ENCODE peak calls at places on chromosomes 1 and 21, in seven cellular contexts. P is A549, J is GM06990, B is foreskin fibroblast, Q is suprapubic skin, Y is epithelial cell of esophagus, I is fibroblast of the aortic adventitia. V is an unnamed sample.

GRCh38 chr21:35349378-35350080 is 300.4 kb upstream of the RUNX1 start:
- DNase-seq in P (no peak), J (no peak), B (peak), Q (no peak), Y (no peak), I (peak), V (no peak)

GRCh38 chr1:91650764-91651163 is 150.1 kb downstream of the CDC7 start:
- DNase-seq in P (peak), J (no peak), B (peak), Q (peak), Y (peak), I (peak), V (peak)

GRCh38 chr1:217881607-217882332 is 250.6 kb downstream of the SPATA17 start:
- DNase-seq in P (no peak), J (no peak), B (no peak), Q (no peak), Y (peak), I (peak), V (no peak)

GRCh38 chr1:197444754-197445153 is 176.7 kb downstream of the CRB1 start:
- DNase-seq in P (no peak), J (no peak), B (peak), Q (no peak), Y (peak), I (peak), V (peak)

GRCh38 chr1:2248127-2248826 is 20.2 kb downstream of the SKI start:
- DNase-seq in P (no peak), J (no peak), B (no peak), Q (no peak), Y (no peak), I (no peak), V (no peak)

GRCh38 chr1:44784094-44785026 is 3.6 kb downstream of the BEST4 start:
- DNase-seq in P (no peak), J (peak), B (no peak), Q (no peak), Y (peak), I (no peak), V (no peak)

GRCh38 chr1:83028467-83028866 is 970.5 kb downstream of the TTLL7 start:
- DNase-seq in P (no peak), J (no peak), B (no peak), Q (no peak), Y (no peak), I (no peak), V (no peak)

GRCh38 chr21:36877741-36878140 is 88.7 kb downstream of the HLCS start:
- DNase-seq in P (no peak), J (no peak), B (no peak), Q (no peak), Y (no peak), I (no peak), V (no peak)

GRCh38 chr1:227786673-227787512 is 28.6 kb upstream of the PRSS38 start:
- DNase-seq in P (no peak), J (no peak), B (no peak), Q (peak), Y (no peak), I (no peak), V (no peak)

DNA sequence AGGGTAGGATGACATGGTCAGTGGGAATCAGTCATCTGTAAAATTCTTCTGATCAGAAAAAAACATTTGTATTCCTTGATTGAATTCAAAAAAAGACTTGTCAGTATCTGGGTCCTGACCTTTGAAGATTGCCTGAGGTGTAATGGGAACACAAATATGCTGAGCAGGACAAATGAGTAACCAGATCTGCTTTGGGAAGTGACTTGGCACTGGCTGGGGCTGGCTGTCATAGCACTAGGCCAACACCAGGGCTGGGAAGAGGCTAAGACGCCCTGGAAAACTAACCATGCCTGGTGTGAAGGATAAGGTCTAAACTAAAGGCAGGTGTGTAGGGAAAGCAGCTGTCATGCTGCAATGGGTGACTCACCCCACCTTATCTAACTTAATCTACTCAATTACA is 452.9 kb upstream of the BEND5 start:
- DNase-seq in P (no peak), J (no peak), B (no peak), Q (no peak), Y (peak), I (no peak), V (peak)
- TF ChIP-seq CTCF in P (no peak), J (no peak), B (no peak), Q (no peak), Y (peak), I (no peak), V (no peak)

GRCh38 chr21:39807738-39808137 is 59.5 kb upstream of the PCP4 start:
- DNase-seq in P (no peak), J (no peak), B (no peak), Q (no peak), Y (no peak), I (no peak), V (no peak)
- TF ChIP-seq CTCF in P (no peak), J (no peak), B (no peak), Q (no peak), Y (no peak), I (no peak), V (no peak)

GRCh38 chr1:152347116-152347728 is 12.6 kb downstream of the FLG2 start:
- DNase-seq in P (peak), J (peak), B (peak), Q (no peak), Y (peak), I (peak), V (peak)

GRCh38 chr1:152344463-152344862 is 15.3 kb downstream of the FLG2 start:
- DNase-seq in P (no peak), J (no peak), B (no peak), Q (no peak), Y (peak), I (no peak), V (no peak)

GRCh38 chr1:152349611-152350010 is 10.2 kb downstream of the FLG2 start:
- DNase-seq in P (no peak), J (no peak), B (no peak), Q (no peak), Y (no peak), I (no peak), V (no peak)

GRCh38 chr1:152348447-152348846 is 11.4 kb downstream of the FLG2 start:
- DNase-seq in P (no peak), J (no peak), B (no peak), Q (no peak), Y (peak), I (no peak), V (peak)
- TF ChIP-seq CTCF in P (no peak), J (peak), B (peak), Q (no peak), Y (peak), I (no peak), V (peak)

DNA sequence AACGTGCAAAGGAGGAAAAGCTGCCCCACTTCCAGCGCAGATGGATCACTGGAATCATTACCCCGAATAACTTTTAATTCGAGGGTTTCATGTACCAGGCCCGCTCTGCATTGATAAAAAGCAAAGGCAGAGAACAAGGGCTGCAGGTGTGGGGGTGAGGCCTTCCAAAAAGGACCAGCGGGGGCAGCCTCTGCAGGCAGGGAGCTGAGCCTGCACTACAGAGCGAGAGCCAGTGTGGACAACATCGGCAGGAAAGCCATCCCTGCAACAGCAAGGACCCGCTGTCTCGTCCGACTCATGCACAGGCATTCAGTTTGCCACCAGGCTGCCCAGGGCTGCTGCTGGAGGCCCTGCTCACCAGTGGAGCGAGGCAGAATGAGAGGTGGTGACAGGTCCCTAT is 27.1 kb upstream of the AJAP1 start:
- DNase-seq in P (peak), J (no peak), B (no peak), Q (no peak), Y (no peak), I (no peak), V (no peak)
- TF ChIP-seq CTCF in P (no peak), J (no peak), B (no peak), Q (no peak), Y (no peak), I (no peak), V (no peak)

DNA sequence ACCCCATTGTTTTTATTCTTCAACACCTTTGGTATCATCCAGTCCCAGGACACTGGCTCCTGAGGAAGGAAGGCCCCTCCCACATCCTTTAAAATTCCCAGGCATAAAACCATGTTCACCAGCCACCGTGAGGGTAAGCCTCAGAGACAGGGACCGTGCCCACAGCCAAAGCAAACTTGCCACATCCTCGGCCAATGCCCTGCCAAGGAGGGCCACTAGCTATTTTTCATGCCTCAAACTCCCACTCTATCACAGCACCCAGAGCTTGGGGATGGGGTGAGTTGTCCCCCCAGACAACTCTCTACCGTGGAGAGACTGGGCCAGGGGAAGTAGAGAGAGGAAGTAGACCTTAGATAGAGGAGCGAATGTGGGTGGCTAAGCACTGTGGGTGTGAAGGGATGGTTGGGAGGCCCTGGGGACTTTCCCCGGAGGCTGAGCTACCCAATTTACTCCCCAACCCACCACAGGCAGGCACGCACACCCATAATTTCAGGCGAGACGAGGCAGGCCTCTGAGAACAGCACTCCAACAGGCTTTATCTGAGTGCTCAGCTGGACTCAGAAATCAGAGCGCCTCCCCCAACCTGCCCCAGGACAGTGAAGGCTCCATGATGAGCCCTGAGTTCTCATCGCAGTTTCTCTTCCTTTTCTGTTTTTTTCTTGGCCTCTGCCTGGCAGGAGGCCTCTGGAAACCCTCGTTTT is 15.9 kb upstream of the BTG2 start:
- DNase-seq in P (no peak), J (peak), B (no peak), Q (no peak), Y (peak), I (no peak), V (no peak)
- TF ChIP-seq CTCF in P (no peak), J (no peak), B (no peak), Q (no peak), Y (no peak), I (no peak), V (no peak)

DNA sequence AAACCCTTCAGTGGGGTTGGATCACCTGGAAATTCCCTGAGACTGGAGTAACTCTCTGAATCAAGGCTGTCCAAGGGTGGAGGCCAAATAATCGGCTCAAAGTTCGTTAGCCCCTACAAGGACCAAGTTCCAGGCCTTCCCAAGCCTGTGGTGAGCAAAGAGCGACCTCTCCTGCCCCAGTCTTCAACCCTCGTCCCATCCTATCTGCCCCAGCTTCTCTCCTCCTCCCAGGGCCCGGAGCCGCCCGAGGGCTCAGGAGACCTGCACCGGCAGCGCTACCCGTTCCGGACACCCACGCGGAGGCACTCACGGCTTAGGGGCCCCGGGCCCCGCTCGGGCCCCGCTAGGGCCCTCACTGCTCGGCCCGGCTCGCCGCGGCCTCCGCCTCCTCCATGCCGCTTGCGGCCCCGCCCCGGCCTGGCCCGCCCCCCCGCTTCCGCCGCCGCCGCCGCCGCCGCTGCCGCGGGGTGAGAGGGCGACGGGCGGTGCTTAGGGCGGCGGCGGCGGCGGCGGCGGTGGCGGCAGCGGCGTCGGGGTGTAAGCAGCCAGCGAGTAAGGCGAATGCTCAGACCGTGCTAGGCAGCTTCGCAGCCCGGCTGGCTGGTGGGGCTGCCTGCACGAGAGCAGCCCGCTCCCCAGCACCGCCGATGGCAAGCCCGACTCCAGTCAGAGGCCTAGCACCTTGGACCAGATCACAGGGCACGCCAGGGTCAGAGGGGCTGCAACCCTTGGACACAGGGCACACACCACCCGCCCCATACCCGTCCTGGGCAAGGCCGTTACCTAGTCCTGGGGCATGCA is at the start of gene POMGNT1:
- DNase-seq in P (peak), J (peak), B (peak), Q (no peak), Y (peak), I (peak), V (peak)
- TF ChIP-seq CTCF in P (peak), J (peak), B (no peak), Q (peak), Y (no peak), I (no peak), V (peak)

GRCh38 chr1:230276401-230276800 is 149.7 kb downstream of the PGBD5 start:
- DNase-seq in P (no peak), J (no peak), B (no peak), Q (peak), Y (no peak), I (no peak), V (no peak)
- TF ChIP-seq CTCF in P (no peak), J (no peak), B (no peak), Q (no peak), Y (no peak), I (no peak), V (no peak)

DNA sequence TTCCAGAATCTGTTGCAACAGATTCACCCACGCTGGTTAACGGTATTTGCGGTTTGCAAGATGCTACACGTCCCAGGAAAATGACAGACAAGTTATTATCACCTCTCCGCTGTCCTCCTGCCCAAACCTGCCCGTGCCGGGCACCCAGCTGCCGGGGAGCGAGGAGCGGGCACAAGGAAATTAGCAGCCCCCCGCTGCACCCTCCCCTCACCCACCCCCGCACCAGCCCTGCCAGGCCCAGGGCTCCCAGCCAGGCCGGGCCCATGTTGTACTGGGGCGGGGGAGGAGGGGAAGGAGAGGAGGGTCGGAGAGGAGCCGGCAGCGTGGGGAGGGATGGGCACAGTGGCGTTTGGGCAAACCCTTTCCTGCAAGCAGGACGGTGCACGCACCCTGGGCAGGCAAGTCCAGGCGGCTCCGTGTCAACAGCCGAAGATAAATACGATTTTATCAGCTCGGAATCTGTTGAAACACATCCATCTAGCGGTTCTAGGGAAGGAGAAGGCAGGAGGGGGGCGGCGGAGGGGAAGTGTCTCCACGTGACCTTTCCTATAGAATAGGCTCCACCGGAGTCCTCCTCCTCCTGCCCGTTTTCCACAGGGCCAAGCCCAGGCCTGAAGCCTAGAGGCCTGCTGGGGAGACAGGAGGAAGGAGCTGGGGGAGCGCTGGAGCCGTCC is 35.1 kb upstream of the CCDC27 start:
- DNase-seq in P (no peak), J (no peak), B (no peak), Q (no peak), Y (peak), I (no peak), V (peak)
- TF ChIP-seq CTCF in P (no peak), J (no peak), B (no peak), Q (no peak), Y (no peak), I (no peak), V (no peak)

V was measured in MCF 10A.